ENCODE peak calls at places on chromosomes 5 and 9, in ten cellular contexts. F, X, D, W, V, U, K, M, R and L are unnamed samples.

GRCh38 chr5:115309751-115310370 is 13.4 kb upstream of the CCDC112 start:
- DNase-seq in F (no peak), X (peak), D (peak), W (peak), V (no peak), U (no peak), K (peak), M (no peak), R (peak), L (no peak)

GRCh38 chr5:107289030-107289714 is 381.6 kb downstream of the EFNA5 start:
- DNase-seq in F (no peak), X (no peak), D (no peak), W (no peak), V (no peak), U (no peak), K (no peak), M (no peak), R (no peak), L (no peak)

GRCh38 chr9:16179566-16179965 is 626.7 kb downstream of the CCDC171 start:
- DNase-seq in F (no peak), X (no peak), D (no peak), W (no peak), V (no peak), U (no peak), K (no peak), M (no peak), R (no peak), L (no peak)

GRCh38 chr5:80128129-80128528 is 93.0 kb downstream of the THBS4 start:
- DNase-seq in F (no peak), X (no peak), D (peak), W (peak), V (no peak), U (no peak), K (no peak), M (no peak), R (no peak), L (no peak)

GRCh38 chr5:77881528-77881927 is 105.4 kb upstream of the TBCA start:
- DNase-seq in F (no peak), X (no peak), D (no peak), W (peak), V (no peak), U (no peak), K (peak), M (no peak), R (no peak), L (no peak)

GRCh38 chr9:34501889-34502425 is 20.8 kb downstream of the ENHO start:
- DNase-seq in F (peak), X (peak), D (peak), W (peak), V (no peak), U (peak), K (peak), M (peak), R (no peak), L (no peak)

GRCh38 chr5:56961746-56962145 is 9.8 kb upstream of the MIER3 start:
- DNase-seq in F (no peak), X (no peak), D (no peak), W (no peak), V (no peak), U (no peak), K (no peak), M (no peak), R (no peak), L (no peak)

GRCh38 chr5:372911-373709 is 51.6 kb downstream of the AHRR start:
- DNase-seq in F (no peak), X (no peak), D (no peak), W (no peak), V (no peak), U (peak), K (peak), M (peak), R (no peak), L (no peak)

GRCh38 chr5:57955506-57955905 is 472.9 kb upstream of the ACTBL2 start:
- DNase-seq in F (no peak), X (no peak), D (no peak), W (no peak), V (no peak), U (no peak), K (peak), M (no peak), R (no peak), L (no peak)

GRCh38 chr5:10507575-10508024 is 56.3 kb upstream of the ANKRD33B start:
- DNase-seq in F (no peak), X (peak), D (no peak), W (no peak), V (no peak), U (no peak), K (peak), M (no peak), R (peak), L (no peak)

GRCh38 chr9:87148391-87149237 is 201.3 kb upstream of the GAS1 start:
- DNase-seq in F (peak), X (peak), D (peak), W (peak), V (peak), U (peak), K (peak), M (peak), R (peak), L (peak)

GRCh38 chr5:25713259-25713658 is 1068.5 kb upstream of the CDH10 start:
- DNase-seq in F (no peak), X (no peak), D (no peak), W (no peak), V (no peak), U (no peak), K (no peak), M (no peak), R (no peak), L (no peak)

GRCh38 chr5:159084053-159084452 is 15.7 kb downstream of the EBF1 start:
- DNase-seq in F (no peak), X (no peak), D (no peak), W (no peak), V (no peak), U (no peak), K (no peak), M (no peak), R (no peak), L (no peak)

GRCh38 chr9:110464321-110464720 is 115.2 kb downstream of the SVEP1 start:
- DNase-seq in F (no peak), X (no peak), D (no peak), W (no peak), V (no peak), U (no peak), K (no peak), M (no peak), R (no peak), L (no peak)

GRCh38 chr5:147439253-147439652 is 70.6 kb downstream of the DPYSL3 start:
- DNase-seq in F (no peak), X (peak), D (peak), W (no peak), V (no peak), U (no peak), K (no peak), M (no peak), R (no peak), L (no peak)

GRCh38 chr5:174608631-174609097 is 115.7 kb upstream of the MSX2 start:
- DNase-seq in F (peak), X (no peak), D (no peak), W (peak), V (no peak), U (no peak), K (no peak), M (no peak), R (peak), L (no peak)

GRCh38 chr5:29079771-29080170 is 2041.4 kb upstream of the CDH9 start:
- DNase-seq in F (no peak), X (no peak), D (no peak), W (no peak), V (no peak), U (no peak), K (no peak), M (no peak), R (no peak), L (no peak)

GRCh38 chr9:85417674-85418073 is 324.1 kb downstream of the AGTPBP1 start:
- DNase-seq in F (no peak), X (no peak), D (no peak), W (no peak), V (no peak), U (no peak), K (no peak), M (no peak), R (no peak), L (no peak)

GRCh38 chr5:115050860-115051259 is 118.8 kb downstream of the TRIM36 start:
- DNase-seq in F (no peak), X (no peak), D (peak), W (no peak), V (no peak), U (no peak), K (no peak), M (no peak), R (no peak), L (no peak)

GRCh38 chr5:148740966-148741742 is 85.3 kb upstream of the ADRB2 start:
- DNase-seq in F (peak), X (peak), D (peak), W (peak), V (no peak), U (no peak), K (peak), M (no peak), R (peak), L (no peak)

DNA sequence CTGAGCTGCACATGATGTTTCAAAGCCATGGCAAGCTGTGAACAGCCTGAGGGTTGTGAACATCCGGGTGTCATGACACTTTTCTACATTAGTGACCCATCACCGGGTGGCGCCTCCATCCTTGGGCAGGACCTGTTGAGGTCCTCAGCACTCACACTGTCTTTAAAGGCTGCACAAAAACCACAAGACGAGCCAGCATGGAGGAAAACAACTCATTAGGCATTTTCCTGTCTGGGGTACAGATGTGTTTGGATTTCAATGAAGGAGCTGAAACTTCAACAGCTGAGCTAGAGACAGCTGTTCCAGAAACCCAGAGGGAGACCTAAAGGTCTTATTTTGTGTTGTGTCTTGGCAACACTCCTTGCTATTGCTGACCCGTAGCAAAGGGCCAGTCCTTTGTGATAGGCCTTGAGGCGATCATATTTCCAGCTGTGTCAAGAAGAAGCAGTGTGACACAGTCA is 151.9 kb upstream of the VLDLR start:
- DNase-seq in F (no peak), X (no peak), D (peak), W (peak), V (no peak), U (no peak), K (peak), M (peak), R (peak), L (no peak)
- TF ChIP-seq CTCF in F (peak), X (no peak), D (no peak), W (peak), V (no peak), U (no peak), K (no peak), M (no peak), R (no peak), L (no peak)

DNA sequence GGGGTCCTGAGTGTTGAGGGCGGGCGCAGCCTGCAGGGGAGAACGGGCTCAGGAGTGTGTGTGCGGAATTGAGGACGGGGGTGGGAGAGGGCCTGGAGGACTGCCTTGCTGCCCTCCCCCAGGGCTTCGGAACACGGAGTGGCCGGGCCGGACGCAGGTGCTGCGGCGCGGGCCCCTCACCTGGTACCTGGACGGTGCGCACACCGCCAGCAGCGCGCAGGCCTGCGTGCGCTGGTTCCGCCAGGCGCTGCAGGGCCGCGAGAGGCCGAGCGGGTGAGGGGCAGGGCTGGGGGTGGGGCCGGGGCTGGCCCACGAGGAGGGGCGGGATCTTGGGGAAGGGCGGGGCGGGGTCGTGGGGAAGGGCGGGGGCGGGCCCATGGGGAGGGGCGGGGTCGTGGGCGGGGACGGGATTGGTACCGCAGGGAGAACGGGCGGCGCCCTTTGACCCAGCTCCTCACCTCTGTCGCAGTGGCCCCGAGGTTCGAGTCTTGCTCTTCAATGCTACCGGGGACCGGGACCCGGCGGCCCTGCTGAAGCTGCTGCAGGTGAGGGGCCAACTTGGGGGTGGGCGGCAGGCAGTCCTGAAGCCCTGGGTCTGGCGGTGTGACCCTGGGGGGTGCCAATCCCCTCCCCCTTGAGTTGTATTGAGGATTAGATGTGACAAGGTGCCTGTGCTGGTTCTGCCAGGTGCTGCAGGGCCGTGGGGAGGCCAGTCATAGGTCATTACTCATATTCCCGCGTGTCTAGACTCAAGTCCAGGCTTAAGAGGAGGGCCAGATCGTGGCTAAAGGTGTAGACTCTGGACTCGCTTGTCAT is 7.1 kb downstream of the FPGS start:
- DNase-seq in F (no peak), X (no peak), D (no peak), W (peak), V (peak), U (no peak), K (no peak), M (peak), R (peak), L (no peak)
- TF ChIP-seq CTCF in F (no peak), X (no peak), D (no peak), W (no peak), V (no peak), U (no peak), K (no peak), M (no peak), R (no peak), L (no peak)

GRCh38 chr9:79357185-79357584 is 214.6 kb upstream of the TLE4 start:
- DNase-seq in F (no peak), X (no peak), D (no peak), W (no peak), V (no peak), U (no peak), K (no peak), M (no peak), R (no peak), L (no peak)
- TF ChIP-seq CTCF in F (no peak), X (no peak), D (no peak), W (no peak), V (no peak), U (no peak), K (no peak), M (no peak), R (no peak), L (no peak)

DNA sequence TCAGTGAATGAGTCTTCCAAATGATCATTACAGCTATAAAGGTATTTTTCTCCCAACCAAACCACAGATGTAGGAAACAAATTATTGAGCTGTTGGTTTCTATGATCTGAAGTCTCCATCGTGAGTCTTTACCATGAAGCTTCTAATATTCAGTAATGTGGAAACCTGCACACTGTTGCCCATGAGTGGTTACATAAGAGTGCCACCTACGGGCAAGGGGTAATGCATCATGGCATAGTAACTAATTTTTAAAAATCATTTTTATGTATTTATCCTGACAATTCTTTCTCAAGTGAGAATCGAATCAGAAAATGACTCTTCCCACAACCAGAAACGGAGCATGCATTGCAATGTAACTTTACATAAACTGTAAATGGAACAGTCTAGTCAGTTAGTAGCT is 282.5 kb upstream of the SMARCA2 start:
- DNase-seq in F (no peak), X (no peak), D (no peak), W (peak), V (no peak), U (no peak), K (no peak), M (no peak), R (no peak), L (no peak)
- TF ChIP-seq CTCF in F (peak), X (no peak), D (no peak), W (peak), V (no peak), U (no peak), K (no peak), M (no peak), R (no peak), L (no peak)

DNA sequence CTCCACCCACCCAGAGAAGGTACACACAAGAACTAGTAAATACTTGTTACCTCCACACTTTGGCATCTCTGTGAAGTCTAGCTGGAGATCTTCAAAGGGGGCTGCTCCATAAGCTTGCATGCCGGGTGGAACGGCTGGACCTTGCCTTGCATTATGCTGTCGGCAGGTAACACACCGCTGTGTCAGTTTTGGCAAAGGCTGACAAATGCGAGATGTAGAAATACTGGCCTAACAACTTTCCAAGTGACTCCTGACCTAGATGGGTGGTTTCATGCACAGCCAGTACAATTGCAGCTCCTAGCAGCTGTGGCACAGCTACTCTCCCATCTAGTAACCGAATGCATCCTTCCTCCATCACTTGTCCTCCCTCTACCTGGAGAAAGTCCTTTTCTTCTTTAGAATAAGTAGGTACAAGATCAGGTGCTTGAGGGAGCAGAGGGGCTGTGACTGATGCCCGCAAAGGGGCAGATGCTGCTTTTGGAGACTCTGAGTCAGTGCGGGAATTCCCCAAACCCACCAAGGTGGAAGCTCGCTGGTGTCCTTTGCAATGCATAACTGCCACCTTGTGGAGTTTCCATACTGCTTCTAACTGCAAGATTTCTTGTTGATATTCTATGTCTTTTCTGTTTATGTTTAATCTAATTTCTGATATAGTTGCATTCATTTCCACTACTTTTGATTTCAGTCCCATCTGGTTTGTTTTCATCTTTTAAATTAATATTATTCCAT is 78.4 kb downstream of the TMEM161B start:
- DNase-seq in F (no peak), X (no peak), D (no peak), W (no peak), V (no peak), U (no peak), K (no peak), M (no peak), R (no peak), L (no peak)
- TF ChIP-seq CTCF in F (no peak), X (no peak), D (peak), W (no peak), V (no peak), U (peak), K (no peak), M (no peak), R (no peak), L (no peak)

DNA sequence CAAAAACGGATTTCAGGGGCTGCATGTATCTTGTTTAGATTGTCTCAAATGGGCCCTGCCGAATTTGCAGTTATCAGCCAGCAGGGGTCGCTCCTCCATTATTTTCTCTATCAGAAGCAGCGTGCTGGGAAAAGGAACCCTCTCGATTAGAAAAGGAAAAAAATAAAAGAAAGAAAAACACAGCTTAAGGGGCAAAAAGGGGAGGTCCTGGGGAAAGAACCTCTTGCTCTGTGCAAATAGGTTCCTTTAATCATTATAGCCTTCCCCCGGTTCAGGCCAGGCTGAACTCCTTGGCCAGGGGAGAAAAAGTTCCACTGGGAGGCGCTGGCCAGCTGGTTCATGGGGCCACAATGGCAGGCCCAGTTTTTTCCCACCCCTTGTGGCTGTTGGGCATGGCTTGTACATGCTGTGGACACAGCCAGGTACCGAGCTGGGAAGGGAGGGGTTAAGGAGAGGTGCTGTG is 25.0 kb upstream of the CAPSL start:
- DNase-seq in F (no peak), X (peak), D (no peak), W (no peak), V (no peak), U (no peak), K (no peak), M (no peak), R (no peak), L (no peak)
- TF ChIP-seq CTCF in F (peak), X (peak), D (peak), W (peak), V (peak), U (no peak), K (peak), M (no peak), R (peak), L (no peak)